ENCODE peak calls at places on chromosome 11, in ten cellular contexts. Z is substantia nigra; M is K562; C is dermis microvascular lymphatic vessel endothelial cell; Y is cerebellum; T is mesendoderm; B is EL; F is Right ventricle myocardium inferior; L is activated gamma-delta T cell treated with Interleukin-2 at 50 U/mL for 16 hours; A is activated T-helper 1 cell treated with anti-CD3 and anti-CD28 coated beads, Interleukin-12 subunit alpha, Interleukin-12 subunit beta, Interleukin-2, Interleukin-4 antibody, amounts not matched to agents 30 ng/mL and 10 ng/mL and 1 ng/mL, durations not matched to agents 14 hours and 24 hours and 36 hours. R is an unnamed sample.

GRCh38 chr11:70572974-70573260 is 174.6 kb downstream of the CTTN start:
- DNase-seq in B (no peak), F (no peak), T (no peak), A (no peak), L (no peak), Y (no peak), Z (no peak), C (no peak), M (no peak), R (no peak)

GRCh38 chr11:12618743-12619540 is 55.3 kb upstream of the TEAD1 start:
- DNase-seq in T (peak; percentile 59), M (no peak), L (no peak), A (no peak), Z (no peak), C (no peak), F (no peak), Y (no peak), B (no peak), R (no peak)

GRCh38 chr11:69912911-69913451 is 93.8 kb upstream of the FGF3 start:
- DNase-seq in B (peak; percentile 25), L (no peak), A (no peak), F (no peak), C (no peak), M (no peak), Y (no peak), T (no peak), Z (no peak), R (no peak)

GRCh38 chr11:2775083-2775625 is 75.4 kb upstream of the KCNQ1OT1 start:
- DNase-seq in M (no peak), F (peak; percentile 18), C (no peak), T (no peak), Y (no peak), Z (no peak), B (no peak), L (peak; percentile 3), A (no peak), R (no peak)

GRCh38 chr11:119093951-119094815 is 7.5 kb downstream of the DPAGT1 start:
- DNase-seq in B (peak; percentile 40), Z (no peak), C (peak; percentile 53), T (no peak), F (peak; percentile 73), Y (peak; percentile 18), M (peak; percentile 16), A (no peak), L (peak; percentile 39), R (no peak)

GRCh38 chr11:129458756-129459535 is 83.3 kb downstream of the BARX2 start:
- DNase-seq in Y (no peak), A (no peak), B (no peak), Z (no peak), M (no peak), C (no peak), L (no peak), F (no peak), T (no peak), R (peak; percentile 84)

GRCh38 chr11:12085371-12086251 is 24.8 kb upstream of the MICAL2 start:
- DNase-seq in Y (no peak), A (no peak), C (peak; percentile 19), Z (no peak), T (no peak), L (no peak), M (no peak), B (peak; percentile 50), F (no peak), R (no peak)

GRCh38 chr11:10930961-10931760 is 73.3 kb upstream of the ZBED5 start:
- DNase-seq in B (peak; percentile 84), A (peak; percentile 9), M (peak; percentile 46), Z (no peak), C (peak; percentile 79), L (peak; percentile 19), T (peak; percentile 85), F (peak; percentile 88), Y (peak; percentile 59), R (peak; percentile 65)

GRCh38 chr11:105108247-105108646 is 31.3 kb downstream of the CARD18 start:
- DNase-seq in M (no peak), C (no peak), A (no peak), L (no peak), T (no peak), Y (no peak), F (no peak), Z (no peak), B (no peak), R (no peak)

GRCh38 chr11:77377734-77378133 is 76.2 kb upstream of the GDPD4 start:
- DNase-seq in M (no peak), T (no peak), C (peak; percentile 54), A (no peak), F (no peak), Y (peak; percentile 77), Z (no peak), B (peak; percentile 17), L (no peak), R (no peak)

GRCh38 chr11:44270403-44271192 is 39.3 kb downstream of the ALX4 start:
- DNase-seq in C (no peak), A (no peak), M (peak; percentile 73), T (no peak), B (no peak), Y (no peak), Z (no peak), F (no peak), L (no peak), R (no peak)

GRCh38 chr11:531826-532511 is 3.4 kb downstream of the HRAS start:
- DNase-seq in T (no peak), Z (no peak), B (no peak), A (no peak), F (peak; percentile 57), L (no peak), C (no peak), Y (no peak), M (no peak), R (no peak)

GRCh38 chr11:11841121-11841604 is 609 bp upstream of the USP47 start:
- DNase-seq in F (no peak), C (no peak), Y (peak; percentile 63), A (no peak), B (peak; percentile 45), M (peak; percentile 69), Z (peak; percentile 90), L (no peak), T (no peak), R (peak; percentile 48)

GRCh38 chr11:16809901-16810668 is 71.6 kb downstream of the C11orf58 start:
- DNase-seq in A (no peak), B (peak; percentile 52), Y (peak; percentile 84), F (peak; percentile 81), T (no peak), C (peak; percentile 78), Z (no peak), M (no peak), L (no peak), R (no peak)

GRCh38 chr11:29135504-29135903 is 881.3 kb downstream of the KCNA4 start:
- DNase-seq in A (no peak), F (no peak), L (no peak), Z (no peak), Y (no peak), C (no peak), T (no peak), M (no peak), B (peak; percentile 77), R (no peak)

GRCh38 chr11:69195819-69196218 is 40.1 kb downstream of the SMIM38 start:
- DNase-seq in C (no peak), T (no peak), F (no peak), L (no peak), M (no peak), Y (no peak), Z (no peak), A (no peak), B (no peak), R (no peak)

GRCh38 chr11:62613275-62613864 is 313 bp downstream of the ROM1 start:
- DNase-seq in M (no peak), B (no peak), Z (no peak), L (no peak), C (no peak), Y (peak; percentile 62), T (no peak), F (no peak), A (no peak), R (no peak)

GRCh38 chr11:65524010-65524746 is 705 bp upstream of the SCYL1 start:
- DNase-seq in Z (no peak), Y (no peak), A (no peak), F (peak; percentile 78), C (no peak), L (no peak), B (no peak), T (no peak), M (no peak), R (no peak)

GRCh38 chr11:17550455-17551346 is 3.6 kb downstream of the OTOG start:
- DNase-seq in C (no peak), T (no peak), M (no peak), B (peak; percentile 11), F (no peak), A (no peak), Z (no peak), Y (no peak), L (no peak), R (no peak)

GRCh38 chr11:122025757-122026156 is 90.3 kb downstream of the BLID start:
- DNase-seq in Z (no peak), T (no peak), Y (no peak), F (no peak), A (no peak), L (no peak), C (no peak), M (no peak), B (no peak), R (no peak)

GRCh38 chr11:44728085-44728410 is 1.3 kb downstream of the TSPAN18 start:
- DNase-seq in C (no peak), B (no peak), A (no peak), Y (no peak), L (no peak), M (no peak), Z (no peak), T (no peak), F (no peak), R (no peak)

GRCh38 chr11:131808466-131808865 is 438.1 kb downstream of the NTM start:
- DNase-seq in F (no peak), T (no peak), B (no peak), Y (no peak), Z (no peak), A (no peak), M (no peak), L (no peak), C (no peak), R (no peak)

GRCh38 chr11:126383301-126384052 is 28.0 kb downstream of the ST3GAL4 start:
- DNase-seq in M (no peak), Y (no peak), Z (no peak), B (no peak), A (no peak), F (no peak), T (no peak), L (no peak), C (no peak), R (no peak)

GRCh38 chr11:74487875-74488274 is 5.6 kb downstream of the LIPT2 start:
- DNase-seq in T (peak; percentile 58), F (no peak), B (peak; percentile 13), Z (no peak), A (no peak), C (peak; percentile 35), M (peak; percentile 45), Y (no peak), L (no peak), R (no peak)

GRCh38 chr11:63375434-63375833 is 5.8 kb downstream of the SLC22A9 start:
- DNase-seq in Y (no peak), B (no peak), C (no peak), M (no peak), A (no peak), Z (no peak), F (no peak), T (no peak), L (no peak), R (no peak)

GRCh38 chr11:103109818-103110388 is 677 bp downstream of the DYNC2H1 start:
- DNase-seq in C (no peak), B (peak; percentile 36), F (peak; percentile 69), M (no peak), Y (peak; percentile 16), Z (no peak), T (no peak), A (no peak), L (no peak), R (no peak)

GRCh38 chr11:45155058-45155551 is 8.7 kb downstream of the PRDM11 start:
- DNase-seq in L (no peak), T (no peak), B (no peak), Y (no peak), F (no peak), Z (no peak), M (no peak), C (no peak), A (no peak), R (no peak)

GRCh38 chr11:2318123-2318522 is 16.3 kb downstream of the TSPAN32 start:
- DNase-seq in M (no peak), Z (no peak), C (no peak), F (no peak), Y (no peak), A (no peak), B (no peak), T (no peak), L (no peak), R (no peak)

R was measured in NCI-H748 treated with DMSO at 0.1 percent for 48 hours.